ENCODE peak calls at places on chromosomes 3 and 15, in nine cellular contexts. E is AG04449, F is dorsolateral prefrontal cortex, Q is brain microvascular endothelial cell, L is AG09309, W is lung, R is HFFc6, C is Peyer's patch, Y is mammary epithelial cell. B is an unnamed sample.

GRCh38 chr15:60706145-60706544 is 227.2 kb upstream of the ICE2 start:
- DNase-seq in E (no peak), F (no peak), Q (no peak), L (no peak), W (no peak), R (no peak), C (no peak), Y (no peak), B (no peak)

GRCh38 chr15:45307230-45307924 is 55.3 kb downstream of the SLC28A2 start:
- DNase-seq in E (peak), F (no peak), Q (peak), L (peak), W (no peak), R (peak), C (no peak), Y (peak), B (peak)

GRCh38 chr3:5226783-5227182 is 39.3 kb downstream of the EDEM1 start:
- DNase-seq in E (peak), F (no peak), Q (no peak), L (no peak), W (no peak), R (peak), C (no peak), Y (no peak), B (peak)

GRCh38 chr15:48538941-48539340 is 106.6 kb downstream of the FBN1 start:
- DNase-seq in E (no peak), F (no peak), Q (no peak), L (no peak), W (no peak), R (no peak), C (no peak), Y (no peak), B (no peak)

GRCh38 chr3:177807150-177807875 is 610.0 kb upstream of the TBL1XR1 start:
- DNase-seq in E (no peak), F (no peak), Q (no peak), L (no peak), W (no peak), R (no peak), C (no peak), Y (peak), B (peak)

GRCh38 chr3:171183042-171183441 is 156.5 kb upstream of the SLC2A2 start:
- DNase-seq in E (no peak), F (no peak), Q (no peak), L (no peak), W (no peak), R (no peak), C (no peak), Y (no peak), B (peak)

GRCh38 chr15:35123743-35124142 is 38.6 kb upstream of the NANOGP8 start:
- DNase-seq in E (no peak), F (no peak), Q (no peak), L (no peak), W (no peak), R (peak), C (no peak), Y (no peak), B (no peak)

GRCh38 chr3:70308760-70309159 is 3.7 kb downstream of the MDFIC2 start:
- DNase-seq in E (no peak), F (no peak), Q (peak), L (no peak), W (no peak), R (no peak), C (no peak), Y (no peak), B (peak)

GRCh38 chr3:50816896-50817295 is 142.2 kb downstream of the DOCK3 start:
- DNase-seq in E (no peak), F (no peak), Q (no peak), L (no peak), W (no peak), R (peak), C (no peak), Y (peak), B (no peak)

GRCh38 chr15:66070220-66070934 is 183.2 kb downstream of the MEGF11 start:
- DNase-seq in E (no peak), F (no peak), Q (no peak), L (no peak), W (no peak), R (no peak), C (no peak), Y (no peak), B (no peak)

GRCh38 chr3:126983276-126983652 is 349 bp downstream of the PLXNA1 start:
- DNase-seq in E (no peak), F (no peak), Q (no peak), L (no peak), W (no peak), R (no peak), C (no peak), Y (no peak), B (no peak)

GRCh38 chr3:55065331-55065730 is 137.5 kb upstream of the LRTM1 start:
- DNase-seq in E (no peak), F (no peak), Q (no peak), L (no peak), W (no peak), R (no peak), C (no peak), Y (no peak), B (no peak)

GRCh38 chr3:195372220-195372619 is 70.6 kb downstream of the ACAP2 start:
- DNase-seq in E (no peak), F (no peak), Q (no peak), L (no peak), W (no peak), R (no peak), C (no peak), Y (peak), B (peak)

GRCh38 chr3:54600441-54601204 is 327.2 kb downstream of the LRTM1 start:
- DNase-seq in E (no peak), F (no peak), Q (no peak), L (no peak), W (no peak), R (no peak), C (no peak), Y (no peak), B (no peak)

GRCh38 chr15:39594056-39594763 is 13.3 kb downstream of the THBS1 start:
- DNase-seq in E (peak), F (no peak), Q (no peak), L (peak), W (no peak), R (peak), C (no peak), Y (peak), B (no peak)

GRCh38 chr3:62982795-62983455 is 107.7 kb upstream of the CADPS start:
- DNase-seq in E (no peak), F (no peak), Q (no peak), L (no peak), W (no peak), R (no peak), C (no peak), Y (no peak), B (no peak)

GRCh38 chr3:87674397-87675161 is 384.2 kb downstream of the CGGBP1 start:
- DNase-seq in E (no peak), F (no peak), Q (no peak), L (no peak), W (no peak), R (no peak), C (no peak), Y (no peak), B (no peak)

GRCh38 chr3:56862352-56863062 is 60.8 kb upstream of the ARHGEF3 start:
- DNase-seq in E (peak), F (peak), Q (peak), L (peak), W (no peak), R (peak), C (no peak), Y (peak), B (peak)

GRCh38 chr15:47551079-47551478 is 166.2 kb upstream of the SEMA6D start:
- DNase-seq in E (no peak), F (no peak), Q (no peak), L (no peak), W (no peak), R (no peak), C (no peak), Y (no peak), B (no peak)

GRCh38 chr3:31847760-31848159 is 133.3 kb downstream of the OSBPL10 start:
- DNase-seq in E (no peak), F (no peak), Q (no peak), L (no peak), W (no peak), R (no peak), C (no peak), Y (no peak), B (no peak)

GRCh38 chr3:146750196-146750595 is 145.1 kb upstream of the PLSCR5 start:
- DNase-seq in E (peak), F (no peak), Q (no peak), L (no peak), W (no peak), R (peak), C (no peak), Y (peak), B (no peak)

GRCh38 chr3:30426319-30426993 is 179.9 kb upstream of the TGFBR2 start:
- DNase-seq in E (no peak), F (no peak), Q (peak), L (no peak), W (peak), R (peak), C (no peak), Y (no peak), B (peak)

GRCh38 chr15:64695571-64695992 is 79.8 kb downstream of the RBPMS2 start:
- DNase-seq in E (no peak), F (no peak), Q (no peak), L (no peak), W (no peak), R (no peak), C (no peak), Y (no peak), B (no peak)

GRCh38 chr3:53137835-53138446 is 7.7 kb upstream of the RFT1 start:
- DNase-seq in E (no peak), F (no peak), Q (no peak), L (no peak), W (no peak), R (peak), C (no peak), Y (peak), B (no peak)

GRCh38 chr3:53137221-53137620 is 7.0 kb upstream of the RFT1 start:
- DNase-seq in E (no peak), F (no peak), Q (no peak), L (no peak), W (no peak), R (no peak), C (no peak), Y (no peak), B (no peak)

GRCh38 chr3:53140575-53141467 is 10.6 kb upstream of the RFT1 start:
- DNase-seq in E (peak), F (no peak), Q (peak), L (no peak), W (no peak), R (peak), C (no peak), Y (peak), B (peak)

GRCh38 chr3:53141468-53141840 is 11.2 kb upstream of the RFT1 start:
- DNase-seq in E (no peak), F (no peak), Q (no peak), L (no peak), W (no peak), R (no peak), C (no peak), Y (no peak), B (no peak)

DNA sequence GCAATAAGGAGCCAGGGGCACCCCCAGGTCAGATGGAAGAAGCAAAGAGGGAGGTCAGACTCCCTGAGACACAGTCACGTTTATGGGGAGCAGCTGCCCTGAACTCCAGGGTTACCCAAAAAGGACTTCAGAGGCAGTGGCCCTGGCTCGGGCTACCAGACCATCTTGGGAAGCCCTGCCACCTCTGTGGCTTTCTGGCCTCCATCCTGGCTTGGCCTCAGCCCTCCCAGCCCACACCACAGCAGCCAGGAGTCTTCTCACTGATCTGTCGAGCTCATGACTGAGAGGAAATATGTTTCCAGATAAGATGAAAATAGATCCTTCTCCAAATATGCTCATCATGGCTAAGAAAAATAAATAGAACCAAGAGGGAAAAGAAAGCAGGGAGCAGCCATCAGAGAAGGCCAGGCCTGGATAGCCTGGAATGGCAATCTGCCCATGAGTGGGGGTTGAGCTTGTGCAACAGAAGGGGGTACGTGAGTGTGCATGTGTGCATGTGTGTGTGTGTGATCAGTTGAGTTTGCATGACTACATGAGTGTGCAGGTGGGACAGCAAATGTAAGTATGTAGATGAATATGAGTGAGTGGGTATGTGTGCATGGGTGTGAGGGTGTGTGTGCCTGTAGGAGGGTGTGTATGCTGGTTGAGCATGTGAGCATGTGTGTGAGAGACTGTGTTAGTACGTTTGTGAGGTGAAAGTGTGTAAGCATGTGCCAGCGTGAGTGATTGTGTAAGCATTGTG is 9.8 kb upstream of the RFT1 start:
- DNase-seq in E (no peak), F (no peak), Q (no peak), L (no peak), W (no peak), R (no peak), C (no peak), Y (no peak), B (no peak)
- TF ChIP-seq CTCF in E (no peak), F (no peak), Q (no peak), L (no peak), W (no peak), R (no peak), C (no peak), Y (no peak), B (no peak)

GRCh38 chr3:1442271-1442670 is 349.4 kb downstream of the CNTN6 start:
- DNase-seq in E (no peak), F (no peak), Q (no peak), L (no peak), W (no peak), R (no peak), C (no peak), Y (no peak), B (no peak)

GRCh38 chr3:1444196-1444595 is 351.4 kb downstream of the CNTN6 start:
- DNase-seq in E (no peak), F (no peak), Q (no peak), L (no peak), W (no peak), R (no peak), C (no peak), Y (no peak), B (no peak)

DNA sequence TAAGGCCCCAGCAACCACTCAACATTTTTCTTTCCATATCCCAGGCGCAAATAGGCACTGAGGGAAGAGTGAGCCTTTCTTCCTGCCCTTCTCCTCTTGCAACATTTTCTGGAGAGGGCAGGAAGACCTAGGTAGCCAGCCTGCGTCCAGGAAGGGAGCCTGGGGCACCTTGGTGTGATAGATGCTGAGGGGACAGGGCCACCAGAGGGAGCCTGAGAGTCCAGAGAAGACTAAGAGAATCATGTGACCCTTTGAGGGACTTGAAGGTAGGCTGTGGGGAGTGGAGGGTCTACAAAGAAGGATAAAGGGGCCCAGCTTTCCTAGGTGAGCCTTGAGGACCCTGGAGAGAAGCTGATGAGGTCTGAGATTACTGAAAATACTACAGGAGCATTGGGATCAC is 346.6 kb downstream of the CNTN6 start:
- DNase-seq in E (no peak), F (no peak), Q (peak), L (no peak), W (no peak), R (no peak), C (peak), Y (no peak), B (peak)
- TF ChIP-seq CTCF in E (no peak), F (no peak), Q (peak), L (no peak), W (no peak), R (no peak), C (peak), Y (no peak), B (peak)

DNA sequence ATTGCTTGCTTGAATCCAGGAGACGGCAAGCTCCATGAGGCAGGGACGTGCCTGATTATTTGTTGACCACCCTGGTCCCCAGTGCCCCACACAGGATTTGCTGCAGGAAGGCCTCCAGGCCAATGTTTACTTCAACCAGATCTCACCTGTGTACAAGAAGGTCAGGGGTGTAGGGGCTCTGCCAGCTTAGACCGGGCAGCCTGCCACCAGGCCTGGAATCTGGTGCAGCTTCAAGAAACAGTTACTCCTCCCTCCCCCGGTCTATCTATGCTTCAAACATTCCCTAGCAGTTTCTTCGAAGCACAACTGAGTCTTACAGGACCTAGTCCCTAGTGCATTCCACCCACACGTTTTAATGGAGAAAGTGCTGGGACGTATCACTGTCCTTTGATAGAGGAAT is 8.1 kb downstream of the SH3BP5 start:
- DNase-seq in E (no peak), F (no peak), Q (peak), L (no peak), W (no peak), R (no peak), C (no peak), Y (no peak), B (no peak)
- TF ChIP-seq CTCF in E (no peak), F (no peak), Q (no peak), L (no peak), W (no peak), R (no peak), C (no peak), Y (no peak), B (no peak)

DNA sequence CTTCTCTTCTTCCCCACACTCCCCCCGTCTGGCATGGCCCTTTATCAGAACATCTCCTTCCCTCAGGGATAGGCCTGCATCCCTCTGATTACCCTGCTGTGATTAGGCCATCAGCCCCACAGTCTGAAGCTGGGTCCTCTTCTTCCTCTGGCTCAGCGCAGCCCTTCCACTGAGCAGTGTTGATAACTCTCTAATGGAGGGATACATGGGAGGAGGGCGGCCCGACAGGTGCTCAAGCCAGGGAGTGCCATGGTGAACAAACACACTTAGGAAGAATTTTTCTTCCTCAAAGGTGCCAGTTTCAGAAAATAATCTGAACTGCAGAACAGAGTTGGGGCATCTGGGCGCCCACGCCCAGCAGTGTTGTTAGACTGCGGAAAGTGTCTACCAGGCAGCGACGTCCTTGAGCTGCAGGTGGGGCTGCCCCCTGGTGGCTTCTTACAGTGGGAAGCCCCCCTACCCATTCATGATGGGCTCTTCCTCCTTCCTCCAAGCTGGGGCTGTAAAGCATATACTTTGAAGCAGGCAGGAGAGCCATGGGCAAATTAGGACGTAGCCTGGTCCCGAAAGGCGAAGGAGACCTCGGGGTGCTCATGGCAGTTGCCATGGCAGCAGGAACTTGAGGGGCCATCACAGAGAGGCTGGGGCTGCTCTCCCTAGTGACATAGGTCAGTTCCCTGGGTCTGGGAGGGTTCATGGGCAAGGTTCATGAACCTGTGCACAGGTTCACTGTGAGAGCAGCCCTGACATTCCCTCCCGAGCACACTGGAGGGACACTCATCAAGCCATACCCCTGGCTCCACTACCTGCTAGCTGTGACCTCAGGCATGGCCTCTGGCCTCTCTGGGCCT is 33.2 kb upstream of the NR2C2 start:
- DNase-seq in E (no peak), F (no peak), Q (no peak), L (no peak), W (no peak), R (no peak), C (no peak), Y (no peak), B (no peak)
- TF ChIP-seq CTCF in E (no peak), F (no peak), Q (peak), L (no peak), W (no peak), R (peak), C (no peak), Y (no peak), B (no peak)

GRCh38 chr3:12471228-12471627 is 13.1 kb upstream of the TSEN2 start:
- DNase-seq in E (no peak), F (no peak), Q (no peak), L (no peak), W (no peak), R (no peak), C (peak), Y (peak), B (peak)
- TF ChIP-seq CTCF in E (no peak), F (no peak), Q (peak), L (no peak), W (no peak), R (no peak), C (peak), Y (no peak), B (no peak)

GRCh38 chr3:61965770-61966131 is 404.4 kb downstream of the PTPRG start:
- DNase-seq in E (no peak), F (no peak), Q (no peak), L (no peak), W (no peak), R (no peak), C (no peak), Y (no peak), B (no peak)
- TF ChIP-seq CTCF in E (no peak), F (no peak), Q (no peak), L (no peak), W (no peak), R (no peak), C (no peak), Y (no peak), B (no peak)

B was measured in MCF 10A.